ENCODE peak calls at places on chromosome 5, in six cellular contexts. K is IMR-90, A is HepG2, C is K562, Z is SK-N-SH, G is GM12878. N is an unnamed sample.

GRCh38 chr5:102903074-102903871 is 148.2 kb downstream of the PAM start:
- DNase-seq in K (peak), A (no peak), C (no peak), Z (no peak), G (no peak), N (no peak)

GRCh38 chr5:66558562-66558961 is 37.6 kb upstream of the MAST4 start:
- DNase-seq in K (no peak), A (no peak), C (no peak), Z (no peak), G (peak), N (no peak)

GRCh38 chr5:91024160-91024559 is 359.0 kb downstream of the ARRDC3 start:
- DNase-seq in K (no peak), A (no peak), C (no peak), Z (no peak), G (no peak), N (no peak)

GRCh38 chr5:165143727-165144210 is 1638.3 kb downstream of the MAT2B start:
- DNase-seq in K (no peak), A (no peak), C (no peak), Z (peak), G (no peak), N (no peak)

GRCh38 chr5:141637266-141637692 is 482 bp downstream of the RELL2 start:
- DNase-seq in K (no peak), A (no peak), C (peak), Z (peak), G (no peak), N (peak)

GRCh38 chr5:95712347-95712958 is 18.7 kb upstream of the RHOBTB3 start:
- DNase-seq in K (peak), A (no peak), C (peak), Z (peak), G (no peak), N (peak)

GRCh38 chr5:132495672-132496630 is 5.4 kb upstream of the IRF1 start:
- DNase-seq in K (peak), A (peak), C (peak), Z (peak), G (peak), N (peak)

GRCh38 chr5:159928122-159928960 is 12.1 kb downstream of the ADRA1B start:
- DNase-seq in K (peak), A (no peak), C (no peak), Z (no peak), G (no peak), N (peak)

GRCh38 chr5:63245271-63245670 is 666.7 kb downstream of the LRRC70 start:
- DNase-seq in K (no peak), A (no peak), C (no peak), Z (no peak), G (no peak), N (no peak)

GRCh38 chr5:180352116-180352975 is 790 bp downstream of the GFPT2 start:
- DNase-seq in K (no peak), A (no peak), C (no peak), Z (peak), G (no peak), N (no peak)

GRCh38 chr5:81207009-81207408 is 26.1 kb upstream of the CKMT2 start:
- DNase-seq in K (peak), A (no peak), C (peak), Z (no peak), G (no peak), N (peak)

GRCh38 chr5:169044982-169045381 is 256.0 kb downstream of the SLIT3 start:
- DNase-seq in K (no peak), A (no peak), C (no peak), Z (no peak), G (no peak), N (no peak)

GRCh38 chr5:170773031-170773985 is 10.2 kb upstream of the GABRP start:
- DNase-seq in K (no peak), A (no peak), C (no peak), Z (no peak), G (no peak), N (no peak)

GRCh38 chr5:133130387-133131118 is 78.7 kb downstream of the HSPA4 start:
- DNase-seq in K (no peak), A (no peak), C (no peak), Z (no peak), G (no peak), N (no peak)

GRCh38 chr5:154487541-154487940 is 9.5 kb upstream of the HAND1 start:
- DNase-seq in K (no peak), A (no peak), C (no peak), Z (peak), G (peak), N (no peak)

GRCh38 chr5:156971415-156971814 is 8.4 kb upstream of the TIMD4 start:
- DNase-seq in K (no peak), A (no peak), C (no peak), Z (no peak), G (no peak), N (peak)

GRCh38 chr5:127290019-127290945 is at the start of gene MEGF10:
- DNase-seq in K (peak), A (peak), C (peak), Z (peak), G (no peak), N (no peak)

GRCh38 chr5:16656561-16657191 is 39.9 kb upstream of the RETREG1 start:
- DNase-seq in K (no peak), A (no peak), C (no peak), Z (no peak), G (no peak), N (no peak)

GRCh38 chr5:11903121-11903613 is 1.1 kb downstream of the CTNND2 start:
- DNase-seq in K (no peak), A (no peak), C (no peak), Z (no peak), G (no peak), N (no peak)

GRCh38 chr5:141691867-141692532 is 10.0 kb upstream of the ARAP3 start:
- DNase-seq in K (peak), A (peak), C (peak), Z (peak), G (no peak), N (peak)

GRCh38 chr5:143405063-143405746 is 1.7 kb upstream of the NR3C1 start:
- DNase-seq in K (peak), A (peak), C (peak), Z (peak), G (no peak), N (peak)

GRCh38 chr5:92909545-92909962 is 671.5 kb downstream of the NR2F1-AS1 start:
- DNase-seq in K (peak), A (peak), C (no peak), Z (peak), G (no peak), N (no peak)

GRCh38 chr5:74991522-74991921 is 60.8 kb downstream of the GCNT4 start:
- DNase-seq in K (no peak), A (no peak), C (no peak), Z (no peak), G (no peak), N (no peak)

GRCh38 chr5:113319256-113320053 is 115.3 kb downstream of the TSSK1B start:
- DNase-seq in K (no peak), A (no peak), C (no peak), Z (no peak), G (no peak), N (no peak)

GRCh38 chr5:170310187-170310586 is 12.6 kb upstream of the LCP2 start:
- DNase-seq in K (no peak), A (no peak), C (no peak), Z (no peak), G (no peak), N (no peak)

GRCh38 chr5:12845549-12846159 is 941.4 kb upstream of the CTNND2 start:
- DNase-seq in K (no peak), A (no peak), C (no peak), Z (no peak), G (no peak), N (no peak)

GRCh38 chr5:135033026-135033861 is 784 bp downstream of the PITX1 start:
- DNase-seq in K (peak), A (peak), C (peak), Z (peak), G (no peak), N (peak)

GRCh38 chr5:131747180-131748105 is 49.4 kb downstream of the FNIP1 start:
- DNase-seq in K (peak), A (no peak), C (peak), Z (no peak), G (no peak), N (no peak)

DNA sequence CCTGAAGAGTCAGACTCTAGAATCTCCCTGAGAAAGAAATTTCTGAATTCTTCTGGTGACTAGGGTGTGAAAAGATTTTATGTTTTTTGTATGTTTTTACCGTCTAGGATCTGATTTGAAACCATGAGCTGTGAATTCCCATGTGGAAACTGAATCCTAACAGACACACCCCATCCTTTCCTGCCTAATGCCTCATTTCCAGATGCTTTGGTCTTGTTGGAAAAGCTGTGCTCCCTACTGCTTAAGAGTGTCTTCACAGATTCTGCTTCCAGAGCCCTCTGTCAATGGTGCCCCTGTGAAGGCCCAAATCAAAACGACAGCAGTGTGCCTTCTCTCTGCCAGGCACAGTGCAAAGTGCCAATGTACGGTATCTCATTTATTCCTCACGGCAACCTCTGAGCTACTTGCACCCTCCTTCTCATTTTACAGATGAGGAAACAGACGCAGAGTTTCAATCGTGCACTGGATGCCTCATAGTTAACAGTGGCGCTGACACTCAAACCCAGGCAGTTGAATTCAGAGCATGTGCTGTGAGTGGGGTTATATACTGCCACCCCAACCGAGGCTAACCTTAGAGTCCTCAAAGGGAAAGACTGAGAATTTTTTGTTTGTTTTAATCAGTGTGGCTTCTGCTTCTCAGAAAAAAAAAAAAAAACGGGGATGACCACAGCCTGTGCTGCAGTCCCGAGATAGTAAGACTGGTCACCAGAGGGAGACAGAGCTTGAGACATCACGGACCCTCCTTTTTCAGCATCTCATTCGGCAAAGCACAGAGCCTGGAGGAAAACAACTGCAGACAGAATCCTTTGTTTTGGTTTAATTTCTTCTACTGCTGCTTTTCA is 188.4 kb downstream of the SNCAIP start:
- DNase-seq in K (peak), A (peak), C (peak), Z (peak), G (no peak), N (peak)
- TF ChIP-seq SMC3 in K (peak), A (peak), C (peak), Z (peak), G (peak), N (peak)

GRCh38 chr5:78548216-78548615 is 100.4 kb downstream of the LHFPL2 start:
- DNase-seq in K (no peak), A (no peak), C (no peak), Z (peak), G (no peak), N (no peak)

GRCh38 chr5:78553578-78553977 is 95.0 kb downstream of the LHFPL2 start:
- DNase-seq in K (no peak), A (no peak), C (no peak), Z (no peak), G (no peak), N (no peak)

GRCh38 chr5:78549043-78549442 is 99.5 kb downstream of the LHFPL2 start:
- DNase-seq in K (no peak), A (no peak), C (no peak), Z (no peak), G (no peak), N (no peak)

GRCh38 chr5:78552729-78553341 is 95.7 kb downstream of the LHFPL2 start:
- DNase-seq in K (no peak), A (no peak), C (no peak), Z (no peak), G (no peak), N (no peak)

GRCh38 chr5:78550891-78551290 is 97.7 kb downstream of the LHFPL2 start:
- DNase-seq in K (peak), A (no peak), C (no peak), Z (no peak), G (no peak), N (no peak)
- TF ChIP-seq SMC3 in K (no peak), A (no peak), C (no peak), Z (no peak), G (no peak), N (no peak)

GRCh38 chr5:59124983-59125960 is 542.4 kb downstream of the RAB3C start:
- DNase-seq in K (peak), A (no peak), C (no peak), Z (no peak), G (no peak), N (no peak)
- TF ChIP-seq SMC3 in K (no peak), A (no peak), C (no peak), Z (no peak), G (no peak), N (no peak)

DNA sequence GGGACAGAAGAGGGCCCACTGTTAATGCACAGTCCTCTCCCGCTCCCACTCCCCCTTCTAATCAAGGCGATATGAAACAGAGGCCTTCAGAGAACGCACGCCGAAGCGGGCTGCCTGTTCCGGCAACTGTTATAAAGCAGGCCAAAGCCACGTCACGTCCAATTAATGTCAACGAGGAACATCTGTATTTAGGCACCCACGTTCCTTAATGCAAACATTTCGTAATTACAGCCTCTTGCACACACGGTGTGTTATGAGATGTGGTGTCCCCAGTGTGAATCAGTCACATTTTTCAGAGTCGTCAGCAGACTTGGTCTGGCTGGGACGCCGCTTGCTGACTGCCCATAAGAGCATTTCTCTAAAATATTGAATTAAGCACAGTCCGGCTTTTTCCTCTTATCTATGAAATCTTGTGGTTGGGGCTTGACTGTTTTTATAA is 339.0 kb downstream of the NSG2 start:
- DNase-seq in K (peak), A (no peak), C (no peak), Z (peak), G (no peak), N (no peak)
- TF ChIP-seq SMC3 in K (no peak), A (no peak), C (no peak), Z (no peak), G (no peak), N (no peak)

GRCh38 chr5:42995152-42995751 is 44.9 kb downstream of the ANXA2R start:
- DNase-seq in K (peak), A (no peak), C (no peak), Z (no peak), G (no peak), N (no peak)
- TF ChIP-seq SMC3 in K (no peak), A (no peak), C (no peak), Z (no peak), G (no peak), N (no peak)